ENCODE peak calls at places on chromosomes 4 and X, in four cellular contexts. Q is GM12878, G is K562, J is GM12891. W is an unnamed sample.

GRCh38 chr4:152983774-152984411 is 47.8 kb downstream of the FHDC1 start:
- DNase-seq in G (no peak), J (no peak), Q (no peak), W (no peak)

GRCh38 chr4:151688003-151688784 is 72.6 kb downstream of the GATB start:
- DNase-seq in Q (no peak), J (no peak), G (no peak), W (no peak)

GRCh38 chr4:27055226-27055760 is 194.7 kb downstream of the STIM2 start:
- DNase-seq in G (no peak), Q (no peak), J (no peak), W (no peak)

GRCh38 chrX:48613502-48614160 is 16.3 kb downstream of the WDR13 start:
- DNase-seq in G (no peak), Q (no peak), J (no peak), W (no peak)

GRCh38 chr4:184451726-184452125 is 22.6 kb downstream of the IRF2 start:
- DNase-seq in J (no peak), Q (no peak), G (peak; percentile 28), W (peak; percentile 60)

GRCh38 chrX:3733043-3733430 is 19.6 kb upstream of the PRKX start:
- DNase-seq in G (no peak), J (no peak), Q (no peak), W (no peak)

GRCh38 chr4:1610791-1611500 is 73.2 kb downstream of the FAM53A start:
- DNase-seq in J (no peak), Q (no peak), G (no peak), W (no peak)

GRCh38 chrX:129534816-129535578 is 5.1 kb upstream of the OCRL start:
- DNase-seq in G (no peak), J (no peak), Q (no peak), W (no peak)

GRCh38 chr4:117868201-117868600 is 166.1 kb upstream of the NDST3 start:
- DNase-seq in J (no peak), G (no peak), Q (no peak), W (no peak)

GRCh38 chr4:145003675-145004074 is 94.3 kb downstream of the ANAPC10 start:
- DNase-seq in J (no peak), G (no peak), Q (no peak), W (no peak)

GRCh38 chrX:14496674-14497073 is 32.7 kb upstream of the GLRA2 start:
- DNase-seq in J (no peak), Q (no peak), G (no peak), W (no peak)

GRCh38 chr4:87855540-87855939 is 22.8 kb downstream of the MEPE start:
- DNase-seq in Q (no peak), J (no peak), G (no peak), W (no peak)

GRCh38 chr4:101288365-101289145 is 58.8 kb downstream of the PPP3CA start:
- DNase-seq in G (no peak), Q (no peak), J (no peak), W (peak; percentile 39)

GRCh38 chrX:145609951-145610511 is 207.6 kb upstream of the SLITRK2 start:
- DNase-seq in Q (no peak), G (no peak), J (no peak), W (no peak)

GRCh38 chr4:26829018-26829417 is 31.6 kb upstream of the STIM2 start:
- DNase-seq in J (no peak), G (no peak), Q (no peak), W (no peak)

GRCh38 chr4:41622816-41623215 is 84.9 kb downstream of the LIMCH1 start:
- DNase-seq in Q (no peak), J (no peak), G (no peak), W (no peak)

GRCh38 chr4:3293410-3294391 is 880 bp downstream of the RGS12 start:
- DNase-seq in Q (no peak), J (no peak), G (no peak), W (no peak)

GRCh38 chr4:152540293-152540674 is 4.4 kb upstream of the FBXW7 start:
- DNase-seq in Q (no peak), G (no peak), J (no peak), W (no peak)

GRCh38 chr4:22778547-22779163 is 85.9 kb downstream of the GBA3 start:
- DNase-seq in Q (no peak), J (no peak), G (peak; percentile 14), W (no peak)

GRCh38 chr4:54746228-54746627 is 88.5 kb downstream of the KIT start:
- DNase-seq in Q (no peak), G (no peak), J (no peak), W (peak; percentile 57)

GRCh38 chr4:47774078-47774477 is 63.8 kb downstream of the CORIN start:
- DNase-seq in G (no peak), J (no peak), Q (no peak), W (no peak)

GRCh38 chr4:32485976-32486375 is 1765.8 kb downstream of the PCDH7 start:
- DNase-seq in G (no peak), Q (no peak), J (no peak), W (no peak)

GRCh38 chrX:42248226-42248625 is 324.9 kb upstream of the CASK start:
- DNase-seq in G (no peak), Q (no peak), J (no peak), W (peak; percentile 6)

GRCh38 chr4:15756361-15756861 is 21.7 kb upstream of the CD38 start:
- DNase-seq in G (peak; percentile 10), Q (peak; percentile 66), J (no peak), W (peak; percentile 94)

GRCh38 chr4:177413656-177414055 is 28.6 kb downstream of the AGA start:
- DNase-seq in Q (no peak), G (no peak), J (no peak), W (no peak)

GRCh38 chr4:182827981-182828677 is 89.1 kb downstream of the DCTD start:
- DNase-seq in J (no peak), Q (no peak), G (no peak), W (no peak)

GRCh38 chr4:155509619-155510018 is 132.9 kb upstream of the MAP9 start:
- DNase-seq in J (no peak), Q (no peak), G (no peak), W (no peak)

GRCh38 chr4:137531951-137532868 is at the start of gene PCDH18:
- DNase-seq in G (no peak), Q (peak; percentile 15), J (no peak), W (no peak)

GRCh38 chr4:2127609-2128300 is 68.6 kb downstream of the NAT8L start:
- DNase-seq in G (no peak), J (no peak), Q (no peak), W (no peak)

GRCh38 chr4:123250843-123251242 is 145.8 kb upstream of the SPRY1 start:
- DNase-seq in G (no peak), Q (no peak), J (no peak), W (no peak)

GRCh38 chrX:13398073-13398823 is 78.4 kb upstream of the ATXN3L start:
- DNase-seq in J (no peak), G (peak; percentile 15), Q (no peak), W (no peak)

GRCh38 chrX:155997436-155997835 is at the start of gene IL9R:
- DNase-seq in Q (peak; percentile 15), G (peak; percentile 16), J (no peak), W (no peak)

GRCh38 chr4:146274774-146275173 is 60.4 kb downstream of the REELD1 start:
- DNase-seq in Q (no peak), G (no peak), J (no peak), W (no peak)

GRCh38 chrX:34656467-34656841 is 631 bp downstream of the TMEM47 start:
- DNase-seq in Q (no peak), J (no peak), G (no peak), W (no peak)

GRCh38 chr4:88659061-88659889 is 38.4 kb downstream of the NAP1L5 start:
- DNase-seq in Q (peak; percentile 9), G (peak; percentile 22), J (peak; percentile 5), W (no peak)

GRCh38 chr4:634599-634985 is 9.2 kb downstream of the PDE6B start:
- DNase-seq in J (no peak), Q (no peak), G (no peak), W (no peak)

GRCh38 chrX:147958316-147958715 is 22.8 kb upstream of the FMR1NB start:
- DNase-seq in J (no peak), Q (no peak), G (no peak), W (no peak)

GRCh38 chr4:87044511-87045369 is 109.9 kb downstream of the AFF1 start:
- DNase-seq in G (no peak), Q (no peak), J (no peak), W (no peak)

GRCh38 chr4:47315346-47315745 is 148.2 kb downstream of the COMMD8 start:
- DNase-seq in Q (no peak), J (no peak), G (no peak), W (no peak)

GRCh38 chrX:16882702-16883486 is 12.7 kb upstream of the RBBP7 start:
- DNase-seq in J (no peak), Q (peak; percentile 37), G (peak; percentile 59), W (peak; percentile 64)

GRCh38 chrX:22203186-22203585 is 69.5 kb upstream of the CBLL2 start:
- DNase-seq in G (no peak), Q (no peak), J (no peak), W (no peak)
- TF ChIP-seq SPI1 in G (no peak), Q (no peak), J (no peak), W (no peak)

GRCh38 chrX:150897371-150898319 is 823 bp downstream of the CD99L2 start:
- DNase-seq in G (peak; percentile 12), J (no peak), Q (no peak), W (no peak)

GRCh38 chrX:150896632-150897031 is 1.8 kb downstream of the CD99L2 start:
- DNase-seq in G (no peak), Q (no peak), J (no peak), W (no peak)

GRCh38 chrX:150902434-150903109 is 4.1 kb upstream of the CD99L2 start:
- DNase-seq in G (no peak), Q (no peak), J (no peak), W (no peak)

GRCh38 chrX:150898343-150899190 is at the start of gene CD99L2:
- DNase-seq in J (peak; percentile 77), G (peak; percentile 94), Q (no peak), W (peak; percentile 61)

GRCh38 chrX:150899191-150899757 is 806 bp upstream of the CD99L2 start:
- DNase-seq in J (no peak), G (peak; percentile 13), Q (no peak), W (peak; percentile 28)
- TF ChIP-seq SPI1 in J (peak; percentile 81), G (peak; percentile 67), Q (peak; percentile 81), W (peak; percentile 74)

DNA sequence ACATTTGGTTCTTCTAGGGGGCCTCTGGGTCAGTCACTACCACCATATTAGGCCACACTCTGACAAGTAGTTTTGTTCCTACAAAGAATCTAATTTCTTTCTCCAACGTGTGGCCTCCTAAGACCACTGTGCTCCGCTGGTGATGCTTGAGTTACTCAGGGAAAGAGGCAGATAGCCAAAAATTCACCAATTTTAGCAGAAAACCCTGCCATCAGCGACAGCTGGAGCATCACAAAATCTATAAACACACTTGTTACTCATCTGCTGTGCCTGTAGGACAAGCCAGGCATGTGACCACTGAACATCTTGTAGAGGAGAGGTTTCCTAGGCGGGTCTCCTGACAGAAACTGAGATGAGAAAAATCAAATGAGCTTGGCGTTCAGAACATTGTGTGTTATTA is 105.4 kb downstream of the SYNPO2 start:
- DNase-seq in J (no peak), G (no peak), Q (no peak), W (no peak)
- TF ChIP-seq SPI1 in J (no peak), G (no peak), Q (no peak), W (no peak)

GRCh38 chrX:68867458-68868166 is 38.8 kb downstream of the EFNB1 start:
- DNase-seq in G (no peak), J (no peak), Q (no peak), W (no peak)

GRCh38 chrX:68872171-68872570 is 43.4 kb downstream of the EFNB1 start:
- DNase-seq in G (no peak), Q (no peak), J (no peak), W (no peak)

GRCh38 chrX:68868316-68868715 is 39.5 kb downstream of the EFNB1 start:
- DNase-seq in J (no peak), G (no peak), Q (no peak), W (no peak)

GRCh38 chrX:68868902-68869800 is 40.3 kb downstream of the EFNB1 start:
- DNase-seq in G (no peak), Q (no peak), J (no peak), W (no peak)

GRCh38 chrX:68870357-68870756 is 41.5 kb downstream of the EFNB1 start:
- DNase-seq in J (no peak), G (no peak), Q (no peak), W (no peak)
- TF ChIP-seq SPI1 in J (no peak), G (no peak), Q (no peak), W (no peak)

W was measured in HL-60.